ENCODE peak calls at places on chromosomes 6 and 20, in nine cellular contexts. C is neural progenitor cell, Y is endothelial cell of umbilical vein, A is PC-9, M is PC-3, H is GM23248, Z is astrocyte, S is mammary epithelial cell, U is MM.1S. R is an unnamed sample. For H3K9me3, the result is how much of the 10 kb centered on the place peaks cover.

GRCh38 chr6:83862776-83863471 is 3.4 kb downstream of the CYB5R4 start:
- DNase-seq in H (no peak), U (peak), Z (peak), M (no peak), C (no peak), Y (no peak), S (no peak), A (no peak), R (peak)

GRCh38 chr20:63337786-63338420 is 23.2 kb downstream of the CHRNA4 start:
- DNase-seq in Z (peak), H (no peak), M (no peak), Y (no peak), S (no peak), A (no peak), C (no peak), U (no peak), R (peak)

GRCh38 chr6:87176493-87176892 is 21.1 kb downstream of the ZNF292 start:
- DNase-seq in Y (no peak), H (no peak), C (no peak), M (no peak), Z (no peak), S (no peak), A (no peak), U (no peak), R (no peak)

GRCh38 chr6:55578537-55579363 is at the start of gene HMGCLL1:
- DNase-seq in H (no peak), C (peak), S (peak), Y (peak), Z (no peak), U (no peak), A (peak), M (peak), R (peak)

GRCh38 chr6:9783567-9783966 is 631.3 kb downstream of the TFAP2A start:
- DNase-seq in Z (no peak), H (no peak), S (no peak), Y (no peak), C (no peak), A (no peak), M (no peak), U (peak), R (no peak)

GRCh38 chr6:25014806-25015560 is 79.2 kb upstream of the RIPOR2 start:
- DNase-seq in Y (peak), H (peak), S (peak), C (no peak), Z (peak), M (no peak), U (no peak), A (no peak), R (peak)

GRCh38 chr6:34301408-34301807 is 52.6 kb upstream of the SMIM29 start:
- DNase-seq in M (no peak), C (no peak), H (peak), Z (peak), Y (peak), U (no peak), A (no peak), S (no peak), R (peak)

GRCh38 chr6:14375940-14376339 is 258.4 kb downstream of the CD83 start:
- DNase-seq in A (no peak), M (no peak), S (no peak), Y (no peak), H (no peak), C (no peak), U (no peak), Z (no peak), R (no peak)

GRCh38 chr20:62787329-62787728 is 8.9 kb upstream of the MRGBP start:
- DNase-seq in Z (no peak), U (no peak), C (no peak), S (no peak), A (no peak), M (no peak), Y (peak), H (no peak), R (no peak)

GRCh38 chr6:153814136-153814535 is 224.9 kb upstream of the OPRM1 start:
- DNase-seq in U (no peak), A (no peak), Y (no peak), Z (no peak), H (no peak), S (no peak), M (no peak), C (peak), R (no peak)

GRCh38 chr6:81762132-81762531 is 9.7 kb upstream of the TENT5A start:
- DNase-seq in S (peak), C (no peak), U (no peak), Y (no peak), Z (no peak), H (peak), A (no peak), M (no peak), R (peak)

GRCh38 chr6:127022297-127022696 is 96.2 kb upstream of the RSPO3 start:
- DNase-seq in S (no peak), A (no peak), C (no peak), Y (no peak), H (peak), M (no peak), Z (no peak), U (no peak), R (peak)

GRCh38 chr6:45436544-45437440 is 59.1 kb upstream of the SUPT3H start:
- DNase-seq in H (peak), Y (peak), S (peak), C (no peak), Z (peak), U (no peak), M (peak), A (no peak), R (peak)

GRCh38 chr20:24773751-24774201 is 175.3 kb upstream of the CST7 start:
- DNase-seq in A (no peak), Y (no peak), S (peak), Z (peak), C (no peak), U (peak), M (peak), H (peak), R (peak)

GRCh38 chr6:20156824-20157223 is 55.4 kb downstream of the MBOAT1 start:
- DNase-seq in M (peak), C (no peak), S (no peak), H (no peak), A (peak), Y (no peak), Z (no peak), U (no peak), R (no peak)

GRCh38 chr6:20178327-20178726 is 33.9 kb downstream of the MBOAT1 start:
- DNase-seq in Z (no peak), H (no peak), U (no peak), S (no peak), C (no peak), M (no peak), A (no peak), Y (no peak), R (no peak)

GRCh38 chr6:54192993-54193392 is 81.8 kb downstream of the MLIP start:
- DNase-seq in Z (no peak), M (no peak), Y (peak), S (no peak), U (no peak), C (no peak), A (no peak), H (no peak), R (no peak)

GRCh38 chr6:123380257-123380656 is 256.5 kb downstream of the TRDN start:
- DNase-seq in U (peak), C (peak), Y (peak), H (peak), Z (peak), A (no peak), M (peak), S (peak), R (peak)

GRCh38 chr6:24583463-24584389 is 62.3 kb downstream of the KIAA0319 start:
- DNase-seq in C (peak), S (peak), Y (peak), H (peak), M (peak), A (peak), Z (peak), U (peak), R (peak)

GRCh38 chr20:38109657-38110524 is 55.2 kb downstream of the TGM2 start:
- DNase-seq in M (peak), S (peak), A (peak), Y (peak), C (no peak), Z (peak), U (no peak), H (peak), R (peak)

GRCh38 chr20:34001378-34001777 is 7.7 kb downstream of the RALY start:
- DNase-seq in Y (no peak), A (no peak), C (no peak), U (no peak), Z (peak), H (no peak), S (no peak), M (no peak), R (peak)

GRCh38 chr6:80132942-80133517 is 26.6 kb downstream of the BCKDHB start:
- DNase-seq in U (peak), Z (peak), Y (peak), A (peak), C (peak), M (peak), S (peak), H (peak), R (peak)

GRCh38 chr6:38088010-38088409 is 268.5 kb downstream of the ZFAND3 start:
- DNase-seq in A (no peak), C (no peak), S (no peak), Z (no peak), H (no peak), U (no peak), M (no peak), Y (no peak), R (no peak)

GRCh38 chr6:37125779-37126553 is 44.0 kb upstream of the PIM1 start:
- DNase-seq in S (no peak), M (no peak), Z (no peak), A (peak), Y (peak), C (peak), U (no peak), H (no peak), R (peak)

GRCh38 chr20:12815369-12815768 is 193.4 kb upstream of the SPTLC3 start:
- DNase-seq in H (no peak), Z (no peak), A (no peak), Y (no peak), C (no peak), S (no peak), U (peak), M (no peak), R (no peak)

GRCh38 chr6:3871511-3871910 is 22.3 kb downstream of the FAM50B start:
- DNase-seq in H (no peak), A (no peak), Y (no peak), U (no peak), M (no peak), C (no peak), Z (no peak), S (no peak), R (no peak)

GRCh38 chr6:81376745-81377144 is 375.7 kb downstream of the TENT5A start:
- DNase-seq in Y (no peak), M (no peak), Z (no peak), S (no peak), C (no peak), U (no peak), H (no peak), A (no peak), R (no peak)

GRCh38 chr20:38210741-38211140 is 45.7 kb upstream of the TGM2 start:
- DNase-seq in U (no peak), H (peak), C (no peak), M (peak), A (no peak), Y (no peak), S (peak), Z (peak), R (no peak)

GRCh38 chr20:955111-955510 is 39.0 kb upstream of the ANGPT4 start:
- DNase-seq in A (no peak), Y (no peak), H (no peak), S (no peak), M (no peak), C (no peak), U (no peak), Z (no peak), R (no peak)

GRCh38 chr20:955656-956055 is 39.5 kb upstream of the ANGPT4 start:
- DNase-seq in U (no peak), M (no peak), H (no peak), A (no peak), Y (no peak), Z (no peak), C (no peak), S (no peak), R (no peak)

GRCh38 chr20:957544-957943 is 41.4 kb upstream of the ANGPT4 start:
- DNase-seq in Z (no peak), H (peak), Y (no peak), C (peak), S (no peak), M (peak), A (no peak), U (no peak), R (no peak)

GRCh38 chr20:953742-954141 is 37.6 kb upstream of the ANGPT4 start:
- DNase-seq in U (no peak), S (no peak), A (no peak), M (peak), C (peak), H (peak), Z (no peak), Y (no peak), R (no peak)

DNA sequence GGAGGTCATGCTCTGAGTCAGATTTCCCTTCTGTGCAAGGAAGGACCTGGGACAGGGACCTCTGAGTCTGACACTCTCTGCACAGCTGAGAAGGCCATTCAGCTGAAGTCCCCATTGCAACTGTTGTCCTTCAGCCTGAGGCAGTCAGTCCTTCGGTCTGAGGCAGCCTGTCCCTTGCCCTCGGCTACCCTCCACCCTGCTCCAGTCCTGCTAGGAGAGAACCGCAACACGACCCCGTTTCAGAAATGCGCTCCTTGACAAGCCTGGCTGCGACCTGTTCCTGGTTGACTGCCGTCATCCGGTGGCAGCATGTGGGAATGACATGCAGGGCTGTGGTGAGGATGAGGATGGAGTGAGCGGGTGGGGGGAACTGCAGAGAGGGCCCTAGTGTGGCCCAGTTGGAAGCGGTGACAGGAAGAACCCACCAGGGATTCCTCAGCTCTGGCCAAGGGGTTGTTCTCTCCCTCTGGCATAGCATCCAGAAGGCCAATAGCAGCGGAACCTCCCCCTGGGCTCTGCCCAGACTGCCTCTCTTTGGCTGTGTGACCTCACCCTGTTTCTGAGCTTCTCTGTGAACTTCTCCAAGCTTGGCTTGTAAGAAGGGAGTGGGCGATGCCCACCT is 40.3 kb upstream of the ANGPT4 start:
- DNase-seq in M (peak), S (peak), H (peak), A (peak), Z (peak), C (peak), Y (peak), U (peak), R (peak)
- TF ChIP-seq EZH2 in M (no peak), S (no peak), H (no peak), A (no peak), Z (no peak), C (no peak), Y (no peak), U (no peak), R (no peak)

GRCh38 chr6:108014040-108014439 is 56.0 kb upstream of the SEC63 start:
- DNase-seq in H (no peak), C (no peak), Y (no peak), A (no peak), M (no peak), U (peak), Z (no peak), S (no peak), R (no peak)
- H3K9me3 ChIP-seq in H (under half), C (under half), Y (under half), A (under half), M (under half), U (under half), Z (under half), S (under half), R (under half)

DNA sequence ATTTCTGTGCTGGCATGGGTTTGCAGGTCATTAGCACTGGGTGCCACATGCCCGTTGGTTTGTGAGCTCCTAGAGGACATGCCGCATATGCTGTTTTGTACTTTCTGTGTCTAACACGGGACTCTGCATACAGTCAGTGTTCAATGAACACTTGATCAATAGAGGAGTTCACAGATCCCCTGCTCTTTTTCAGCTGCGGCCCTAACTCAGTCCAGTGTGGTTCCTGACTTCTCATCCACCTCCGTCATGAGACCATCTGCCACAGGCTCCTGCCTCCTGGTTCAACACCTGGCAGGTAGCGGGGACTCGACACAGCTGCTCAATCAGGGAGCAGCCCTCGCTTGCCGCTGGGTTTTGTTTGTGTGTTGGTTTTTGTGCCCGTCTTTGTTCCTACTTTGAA is 13.8 kb upstream of the BMP7 start:
- DNase-seq in Y (no peak), M (no peak), S (no peak), H (no peak), Z (no peak), A (no peak), C (peak), U (no peak), R (no peak)
- TF ChIP-seq EZH2 in Y (no peak), M (no peak), S (no peak), H (no peak), Z (no peak), A (no peak), C (no peak), U (no peak), R (no peak)

DNA sequence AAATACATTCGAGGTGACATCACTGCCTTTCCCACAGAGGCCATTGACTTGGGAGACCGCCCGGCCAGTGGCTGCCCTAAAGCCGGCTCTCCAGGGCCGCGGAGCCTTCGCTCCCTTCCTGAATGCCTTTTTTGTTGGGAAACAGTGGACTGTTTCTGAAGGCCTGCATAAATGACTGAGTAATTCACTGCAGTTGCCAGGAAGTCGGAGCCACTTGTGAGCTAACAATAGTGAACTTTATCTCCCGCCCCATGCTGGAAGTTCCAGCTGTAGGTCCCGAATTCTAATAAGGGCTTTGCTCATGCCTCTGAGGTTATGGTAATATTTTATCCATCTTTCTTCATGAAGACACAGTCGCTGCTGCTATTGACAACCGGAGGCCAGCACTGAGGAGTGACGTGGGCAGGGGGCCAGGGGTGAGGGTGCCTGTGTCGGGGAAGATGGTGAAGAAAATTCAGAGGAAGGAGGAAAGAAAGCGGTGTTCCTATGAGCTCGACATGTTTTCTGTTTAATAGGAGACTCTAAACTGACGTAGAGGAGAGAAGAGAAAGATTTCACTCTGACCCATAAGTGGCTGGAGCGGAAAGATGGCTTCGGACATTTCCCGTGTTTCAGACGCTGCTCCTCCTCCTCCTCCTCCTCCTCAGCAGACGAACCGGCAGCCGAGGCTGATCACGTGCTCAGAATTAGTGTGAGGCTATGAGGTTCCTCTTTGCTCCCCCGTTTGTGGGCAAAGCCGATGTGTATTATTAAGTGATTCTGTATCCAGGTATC is 671.2 kb downstream of the QKI start:
- DNase-seq in S (no peak), C (peak), Z (peak), A (no peak), Y (peak), U (no peak), M (no peak), H (peak), R (peak)
- H3K9me3 ChIP-seq in S (under half), C (under half), Z (under half), A (under half), Y (under half), U (under half), M (under half), H (under half), R (under half)

DNA sequence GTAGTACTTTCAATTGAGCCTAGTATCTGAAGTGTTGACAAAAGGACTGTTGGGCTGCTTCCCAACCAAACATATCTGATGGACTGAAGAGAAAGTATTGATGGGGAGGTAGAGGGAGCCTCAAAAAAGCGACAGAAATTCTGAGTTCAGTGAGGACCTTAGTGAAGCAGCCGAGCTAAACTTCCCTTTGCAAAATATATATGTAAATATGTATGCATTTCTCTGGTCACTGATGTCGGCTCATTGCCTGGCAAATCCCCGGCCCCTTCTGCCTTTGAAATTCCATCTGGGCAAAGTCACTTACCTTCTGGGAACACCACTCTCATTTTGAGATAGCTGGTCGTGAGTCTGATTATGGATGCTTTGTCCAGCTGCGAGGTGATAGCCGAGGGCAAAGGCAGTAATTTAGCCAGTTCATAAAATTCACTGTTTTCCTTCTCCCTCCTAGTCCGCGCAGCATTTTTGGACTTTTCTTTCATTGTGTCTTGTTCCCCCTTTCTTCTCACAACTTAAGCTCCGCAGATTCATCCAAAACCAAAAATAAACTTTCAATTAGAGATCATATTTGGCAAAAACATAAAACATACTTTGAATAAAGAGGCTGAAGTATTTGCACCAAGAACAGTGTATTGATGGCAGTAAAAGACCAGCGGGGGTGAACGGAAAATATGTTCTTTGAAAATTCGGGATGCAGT is 1.6 kb downstream of the SIM1 start:
- DNase-seq in U (no peak), A (no peak), M (no peak), Z (no peak), S (no peak), C (no peak), Y (peak), H (no peak), R (no peak)
- TF ChIP-seq EZH2 in U (no peak), A (no peak), M (no peak), Z (peak), S (peak), C (peak), Y (no peak), H (no peak), R (no peak)

DNA sequence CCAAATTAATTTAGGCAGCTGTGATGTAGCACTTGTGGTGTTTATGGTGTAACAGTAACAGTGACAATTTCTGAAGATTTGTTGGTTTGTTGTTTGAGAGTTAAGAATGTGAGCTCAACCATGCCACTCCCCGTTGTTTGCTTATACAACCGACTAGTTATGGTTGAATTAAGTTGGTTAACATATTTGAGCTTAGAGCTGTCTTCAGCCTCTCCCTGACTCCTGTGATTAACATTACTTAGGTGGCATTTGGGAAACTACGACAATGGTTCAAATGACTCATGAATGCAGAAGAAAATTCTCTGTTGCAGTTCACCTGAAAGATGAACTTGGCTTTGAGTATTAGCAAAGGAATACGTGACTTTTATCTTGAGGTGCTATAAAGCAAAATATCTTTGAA is 35.9 kb upstream of the PRL start:
- DNase-seq in Y (no peak), C (no peak), M (peak), A (no peak), H (no peak), S (no peak), U (no peak), Z (peak), R (peak)
- H3K9me3 ChIP-seq in Y (under half), C (under half), M (under half), A (under half), H (under half), S (under half), U (under half), Z (under half), R (under half)

R was measured in fibroblast of lung.